ENCODE peak calls at places on chromosomes 2 and 18, in ten cellular contexts. M is HS-5; W is LoVo; H is right cardiac atrium; K is Panc1; B is stimulated activated effector memory CD8-positive, alpha-beta T cell treated with anti-CD3 and anti-CD28 coated beads, Interleukin-12 subunit alpha, Interleukin-12 subunit beta, amount 100 ng/mL, for 72 hours; D is lower lobe of right lung; G is EL; O is left colon; F is GM20000. L is an unnamed sample.

GRCh38 chr2:101805146-101806088 is 107.9 kb downstream of the MAP4K4 start:
- DNase-seq in M (no peak), W (no peak), H (no peak), K (no peak), B (peak), D (no peak), G (peak), O (no peak), F (no peak), L (no peak)

GRCh38 chr2:239380831-239381708 is 19.8 kb downstream of the HDAC4 start:
- DNase-seq in M (no peak), W (no peak), H (peak), K (no peak), B (peak), D (peak), G (no peak), O (peak), F (peak), L (no peak)

GRCh38 chr2:72010647-72011355 is 136.9 kb downstream of the CYP26B1 start:
- DNase-seq in M (no peak), W (no peak), H (no peak), K (no peak), B (peak), D (no peak), G (no peak), O (no peak), F (no peak), L (no peak)

GRCh38 chr2:240206630-240207029 is 66.2 kb upstream of the OTOS start:
- DNase-seq in M (no peak), W (no peak), H (no peak), K (no peak), B (no peak), D (no peak), G (no peak), O (no peak), F (no peak), L (no peak)

GRCh38 chr2:235270951-235271350 is 222.9 kb upstream of the AGAP1 start:
- DNase-seq in M (peak), W (no peak), H (no peak), K (no peak), B (peak), D (no peak), G (peak), O (no peak), F (peak), L (no peak)

GRCh38 chr2:231133365-231134114 is 8.7 kb upstream of the HTR2B start:
- DNase-seq in M (peak), W (no peak), H (no peak), K (no peak), B (no peak), D (no peak), G (peak), O (no peak), F (no peak), L (no peak)

GRCh38 chr18:44556296-44556695 is 124.4 kb upstream of the SETBP1 start:
- DNase-seq in M (no peak), W (no peak), H (no peak), K (no peak), B (no peak), D (no peak), G (no peak), O (no peak), F (no peak), L (no peak)

GRCh38 chr2:112275887-112276773 is 733 bp downstream of the ZC3H6 start:
- DNase-seq in M (peak), W (peak), H (peak), K (no peak), B (peak), D (peak), G (peak), O (peak), F (peak), L (peak)